ENCODE peak calls at places on chromosomes 5 and 9, in eight cellular contexts. Q is K562; C is CD4-positive, alpha-beta memory T cell; P is left ventricle myocardium inferior; N is GM12878; A is cardiac muscle cell; K is HepG2; W is A673. Y is an unnamed sample.

GRCh38 chr5:173909205-173909604 is 21.1 kb downstream of the CPEB4 start:
- DNase-seq in Q (no peak), C (no peak), P (no peak), N (no peak), A (no peak), K (no peak), W (no peak), Y (no peak)

GRCh38 chr5:132481243-132482211 is 9.0 kb downstream of the IRF1 start:
- DNase-seq in Q (no peak), C (peak; percentile 67), P (no peak), N (no peak), A (no peak), K (no peak), W (no peak), Y (no peak)

GRCh38 chr5:14743601-14744295 is 79.2 kb downstream of the OTULIN start:
- DNase-seq in Q (no peak), C (no peak), P (no peak), N (no peak), A (no peak), K (no peak), W (no peak), Y (peak; percentile 53)

GRCh38 chr5:179323026-179323571 is 22.2 kb downstream of the ADAMTS2 start:
- DNase-seq in Q (no peak), C (no peak), P (no peak), N (no peak), A (no peak), K (no peak), W (no peak), Y (no peak)

GRCh38 chr5:98796197-98796972 is 22.9 kb downstream of the RGMB start:
- DNase-seq in Q (peak; percentile 56), C (peak; percentile 61), P (no peak), N (no peak), A (peak; percentile 66), K (peak; percentile 62), W (peak; percentile 70), Y (peak; percentile 85)

GRCh38 chr9:120480707-120481106 is 99.3 kb downstream of the CDK5RAP2 start:
- DNase-seq in Q (no peak), C (no peak), P (no peak), N (no peak), A (no peak), K (no peak), W (no peak), Y (peak; percentile 18)

GRCh38 chr5:138635268-138635667 is 60.1 kb upstream of the HSPA9 start:
- DNase-seq in Q (no peak), C (no peak), P (no peak), N (no peak), A (peak; percentile 53), K (no peak), W (no peak), Y (peak; percentile 65)

GRCh38 chr9:2307480-2307879 is 292.3 kb downstream of the SMARCA2 start:
- DNase-seq in Q (no peak), C (no peak), P (no peak), N (no peak), A (peak; percentile 42), K (no peak), W (peak; percentile 65), Y (peak; percentile 22)

GRCh38 chr5:58447231-58447630 is 12.7 kb downstream of the PLK2 start:
- DNase-seq in Q (no peak), C (no peak), P (no peak), N (no peak), A (no peak), K (no peak), W (no peak), Y (peak; percentile 45)

GRCh38 chr5:131384181-131384580 is 120.3 kb downstream of the CDC42SE2 start:
- DNase-seq in Q (no peak), C (no peak), P (no peak), N (no peak), A (no peak), K (no peak), W (no peak), Y (no peak)

GRCh38 chr9:92740015-92740408 is 24.6 kb downstream of the BICD2 start:
- DNase-seq in Q (no peak), C (no peak), P (no peak), N (no peak), A (peak; percentile 39), K (no peak), W (no peak), Y (peak; percentile 38)

GRCh38 chr9:79663878-79664277 is 92.1 kb downstream of the TLE4 start:
- DNase-seq in Q (no peak), C (no peak), P (no peak), N (no peak), A (no peak), K (no peak), W (peak; percentile 89), Y (no peak)

GRCh38 chr5:43008369-43009158 is 31.6 kb downstream of the ANXA2R start:
- DNase-seq in Q (peak; percentile 72), C (peak; percentile 92), P (peak; percentile 84), N (no peak), A (peak; percentile 96), K (peak; percentile 89), W (peak; percentile 98), Y (peak; percentile 55)

GRCh38 chr5:337565-338130 is 16.1 kb downstream of the AHRR start:
- DNase-seq in Q (no peak), C (no peak), P (no peak), N (no peak), A (peak; percentile 52), K (peak; percentile 45), W (no peak), Y (peak; percentile 38)

GRCh38 chr9:94085062-94085639 is 887 bp downstream of the PTPDC1 start:
- DNase-seq in Q (no peak), C (no peak), P (no peak), N (no peak), A (peak; percentile 34), K (peak; percentile 59), W (peak; percentile 50), Y (peak; percentile 27)

GRCh38 chr9:6414291-6414690 is 1.3 kb downstream of the UHRF2 start:
- DNase-seq in Q (no peak), C (no peak), P (no peak), N (no peak), A (peak; percentile 60), K (no peak), W (peak; percentile 29), Y (peak; percentile 79)

GRCh38 chr9:133171161-133171955 is 7.6 kb upstream of the GBGT1 start:
- DNase-seq in Q (no peak), C (no peak), P (no peak), N (no peak), A (no peak), K (no peak), W (no peak), Y (no peak)

GRCh38 chr9:95422650-95423049 is 94.1 kb downstream of the PTCH1 start:
- DNase-seq in Q (no peak), C (no peak), P (no peak), N (no peak), A (no peak), K (no peak), W (no peak), Y (no peak)

GRCh38 chr9:68552700-68553099 is 12.0 kb upstream of the TMEM252 start:
- DNase-seq in Q (no peak), C (no peak), P (no peak), N (no peak), A (peak; percentile 62), K (no peak), W (no peak), Y (no peak)

DNA sequence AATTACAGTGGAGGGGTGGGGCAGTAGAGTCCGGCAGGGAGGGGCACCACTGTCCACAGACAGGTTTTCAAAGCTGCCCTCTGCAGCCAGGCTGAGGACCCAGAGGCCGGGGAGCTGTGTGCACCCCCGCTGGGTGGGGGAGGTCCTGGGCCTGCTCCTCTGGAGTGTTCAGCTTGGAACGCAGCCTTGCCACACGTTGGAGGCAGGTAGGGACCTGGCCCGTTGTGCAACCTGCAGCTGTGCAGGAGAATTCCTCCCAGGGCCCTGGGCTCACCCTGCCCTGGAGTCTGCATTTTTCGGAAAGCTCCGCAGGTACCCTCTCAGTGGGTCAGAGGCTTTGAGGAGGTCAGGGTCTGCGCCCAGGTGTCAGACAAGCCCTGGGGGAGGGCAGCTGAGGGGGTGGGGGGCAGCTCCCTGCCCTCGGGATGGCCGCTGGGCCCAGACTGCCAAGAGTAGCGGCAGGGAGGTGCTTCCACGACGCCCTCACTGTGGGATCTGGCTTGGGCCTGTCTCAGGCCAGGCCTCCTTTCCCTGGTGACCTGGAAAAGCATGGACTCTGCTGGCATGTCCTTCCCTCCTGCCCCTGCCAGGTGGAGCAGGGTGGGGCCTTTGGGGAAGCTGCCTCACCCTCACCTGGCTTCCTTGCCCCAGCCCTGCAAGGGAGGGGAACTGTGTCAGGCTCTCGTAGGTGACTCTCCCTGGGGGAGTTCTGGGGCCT is 29.5 kb downstream of the RXRA start:
- DNase-seq in Q (peak; percentile 36), C (no peak), P (no peak), N (no peak), A (no peak), K (no peak), W (no peak), Y (no peak)
- H3K4me1 ChIP-seq in Q (peaks cover 19% of the 10 kb centered on the region), C (no peaks in the 10 kb centered on the region), P (peaks cover 100% of the 10 kb centered on the region), N (no peaks in the 10 kb centered on the region), A (peaks cover 23% of the 10 kb centered on the region), K (peaks cover 61% of the 10 kb centered on the region), W (peaks cover 37% of the 10 kb centered on the region), Y (peaks cover 25% of the 10 kb centered on the region)

GRCh38 chr5:110194191-110194590 is 504.5 kb downstream of the MAN2A1 start:
- DNase-seq in Q (no peak), C (no peak), P (no peak), N (no peak), A (no peak), K (no peak), W (no peak), Y (no peak)
- H3K36me3 ChIP-seq in Q (no peaks in the 10 kb centered on the region), C (no peaks in the 10 kb centered on the region), P (no peaks in the 10 kb centered on the region), N (no peaks in the 10 kb centered on the region), A (no peaks in the 10 kb centered on the region), K (no peaks in the 10 kb centered on the region), W (no peaks in the 10 kb centered on the region), Y (no peaks in the 10 kb centered on the region)

GRCh38 chr9:110744753-110745522 is 76.3 kb downstream of the MUSK start:
- DNase-seq in Q (no peak), C (no peak), P (no peak), N (no peak), A (peak; percentile 96), K (no peak), W (peak; percentile 72), Y (peak; percentile 95)
- H3K4me1 ChIP-seq in Q (no peaks in the 10 kb centered on the region), C (no peaks in the 10 kb centered on the region), P (peaks cover 23% of the 10 kb centered on the region), N (no peaks in the 10 kb centered on the region), A (peaks cover 5% of the 10 kb centered on the region), K (no peaks in the 10 kb centered on the region), W (peaks cover 9% of the 10 kb centered on the region), Y (peaks cover 55% of the 10 kb centered on the region)

GRCh38 chr9:83978992-83979811 is 813 bp downstream of the HNRNPK start:
- DNase-seq in Q (peak; percentile 49), C (peak; percentile 93), P (peak; percentile 86), N (no peak), A (peak; percentile 90), K (peak; percentile 58), W (peak; percentile 85), Y (peak; percentile 88)

GRCh38 chr9:83979812-83980394 is at the start of gene HNRNPK:
- DNase-seq in Q (peak; percentile 97), C (peak; percentile 98), P (peak; percentile 100), N (peak; percentile 89), A (peak; percentile 99), K (peak; percentile 91), W (peak; percentile 99), Y (peak; percentile 100)

GRCh38 chr9:83976372-83976771 is 3.6 kb downstream of the HNRNPK start:
- DNase-seq in Q (no peak), C (no peak), P (no peak), N (no peak), A (no peak), K (no peak), W (peak; percentile 65), Y (no peak)

GRCh38 chr9:83980395-83981125 is at the start of gene RMI1:
- DNase-seq in Q (peak; percentile 76), C (peak; percentile 99), P (peak; percentile 100), N (peak; percentile 90), A (peak; percentile 99), K (peak; percentile 96), W (peak; percentile 99), Y (peak; percentile 100)

GRCh38 chr9:83977196-83977595 is 2.8 kb downstream of the HNRNPK start:
- DNase-seq in Q (no peak), C (no peak), P (no peak), N (no peak), A (no peak), K (no peak), W (no peak), Y (no peak)
- H3K36me3 ChIP-seq in Q (peaks cover 71% of the 10 kb centered on the region), C (peaks cover 56% of the 10 kb centered on the region), P (peaks cover 57% of the 10 kb centered on the region), N (peaks cover 39% of the 10 kb centered on the region), A (peaks cover 55% of the 10 kb centered on the region), K (peaks cover 50% of the 10 kb centered on the region), W (peaks cover 71% of the 10 kb centered on the region), Y (peaks cover 59% of the 10 kb centered on the region)

Y was measured in adipocyte.